ENCODE peak calls at places on chromosomes 5 and 9, in eight cellular contexts. One of them, this sample, is unnamed.
A peak's percentile ranks its signal among the peaks of the same experiment; 100 is the strongest.

GRCh38 chr9:14043491-14043890 is 270.4 kb downstream of the NFIB start:
- DNase-seq in tibial artery: no peak
- DNase-seq in bronchial epithelial cell: peak; percentile 28
- DNase-seq in lower leg skin: no peak
- DNase-seq in epithelial cell of esophagus: peak; percentile 36
- DNase-seq in body of pancreas: no peak
- DNase-seq in AG04450: no peak
- DNase-seq in ascending aorta: no peak
- DNase-seq in this sample: no peak

GRCh38 chr5:88722546-88722945 is 160.4 kb downstream of the MEF2C start:
- DNase-seq in tibial artery: no peak
- DNase-seq in bronchial epithelial cell: no peak
- DNase-seq in lower leg skin: no peak
- DNase-seq in epithelial cell of esophagus: no peak
- DNase-seq in body of pancreas: no peak
- DNase-seq in AG04450: no peak
- DNase-seq in ascending aorta: no peak
- DNase-seq in this sample: no peak

GRCh38 chr9:130265431-130266235 is at the start of gene HMCN2:
- DNase-seq in tibial artery: peak; percentile 24
- DNase-seq in bronchial epithelial cell: no peak
- DNase-seq in lower leg skin: no peak
- DNase-seq in epithelial cell of esophagus: peak; percentile 34
- DNase-seq in body of pancreas: no peak
- DNase-seq in AG04450: no peak
- DNase-seq in ascending aorta: no peak
- DNase-seq in this sample: no peak

GRCh38 chr9:23850242-23851023 is 24.4 kb upstream of the ELAVL2 start:
- DNase-seq in tibial artery: no peak
- DNase-seq in bronchial epithelial cell: no peak
- DNase-seq in lower leg skin: no peak
- DNase-seq in epithelial cell of esophagus: peak; percentile 24
- DNase-seq in body of pancreas: peak; percentile 13
- DNase-seq in AG04450: no peak
- DNase-seq in ascending aorta: no peak
- DNase-seq in this sample: no peak

GRCh38 chr9:98610711-98611110 is 98.0 kb downstream of the GABBR2 start:
- DNase-seq in tibial artery: no peak
- DNase-seq in bronchial epithelial cell: no peak
- DNase-seq in lower leg skin: no peak
- DNase-seq in epithelial cell of esophagus: peak; percentile 27
- DNase-seq in body of pancreas: no peak
- DNase-seq in AG04450: no peak
- DNase-seq in ascending aorta: no peak
- DNase-seq in this sample: no peak

GRCh38 chr5:149611327-149611726 is 30.0 kb downstream of the ARHGEF37 start:
- DNase-seq in tibial artery: no peak
- DNase-seq in bronchial epithelial cell: no peak
- DNase-seq in lower leg skin: no peak
- DNase-seq in epithelial cell of esophagus: no peak
- DNase-seq in body of pancreas: peak; percentile 15
- DNase-seq in AG04450: peak; percentile 83
- DNase-seq in ascending aorta: no peak
- DNase-seq in this sample: no peak

GRCh38 chr9:76873056-76873792 is 32.7 kb downstream of the PRUNE2 start:
- DNase-seq in tibial artery: peak; percentile 48
- DNase-seq in bronchial epithelial cell: no peak
- DNase-seq in lower leg skin: peak; percentile 31
- DNase-seq in epithelial cell of esophagus: no peak
- DNase-seq in body of pancreas: no peak
- DNase-seq in AG04450: no peak
- DNase-seq in ascending aorta: no peak
- DNase-seq in this sample: no peak

GRCh38 chr9:114908104-114908621 is 22.2 kb downstream of the TNFSF8 start:
- DNase-seq in tibial artery: no peak
- DNase-seq in bronchial epithelial cell: peak; percentile 100
- DNase-seq in lower leg skin: no peak
- DNase-seq in epithelial cell of esophagus: peak; percentile 98
- DNase-seq in body of pancreas: peak; percentile 32
- DNase-seq in AG04450: no peak
- DNase-seq in ascending aorta: no peak
- DNase-seq in this sample: no peak

GRCh38 chr9:16023466-16023865 is 470.6 kb downstream of the CCDC171 start:
- DNase-seq in tibial artery: no peak
- DNase-seq in bronchial epithelial cell: no peak
- DNase-seq in lower leg skin: no peak
- DNase-seq in epithelial cell of esophagus: no peak
- DNase-seq in body of pancreas: no peak
- DNase-seq in AG04450: no peak
- DNase-seq in ascending aorta: no peak
- DNase-seq in this sample: no peak

GRCh38 chr5:110973510-110973909 is 98.0 kb upstream of the TSLP start:
- DNase-seq in tibial artery: no peak
- DNase-seq in bronchial epithelial cell: no peak
- DNase-seq in lower leg skin: no peak
- DNase-seq in epithelial cell of esophagus: no peak
- DNase-seq in body of pancreas: no peak
- DNase-seq in AG04450: no peak
- DNase-seq in ascending aorta: no peak
- DNase-seq in this sample: no peak

GRCh38 chr5:136014049-136014516 is 14.7 kb upstream of the TGFBI start:
- DNase-seq in tibial artery: no peak
- DNase-seq in bronchial epithelial cell: peak; percentile 68
- DNase-seq in lower leg skin: no peak
- DNase-seq in epithelial cell of esophagus: peak; percentile 52
- DNase-seq in body of pancreas: no peak
- DNase-seq in AG04450: no peak
- DNase-seq in ascending aorta: no peak
- DNase-seq in this sample: no peak

GRCh38 chr5:60701317-60701988 is 1.5 kb upstream of the DEPDC1B start:
- DNase-seq in tibial artery: no peak
- DNase-seq in bronchial epithelial cell: peak; percentile 30
- DNase-seq in lower leg skin: no peak
- DNase-seq in epithelial cell of esophagus: peak; percentile 48
- DNase-seq in body of pancreas: no peak
- DNase-seq in AG04450: no peak
- DNase-seq in ascending aorta: no peak
- DNase-seq in this sample: no peak

GRCh38 chr9:94096819-94097577 is 12.7 kb downstream of the PTPDC1 start:
- DNase-seq in tibial artery: no peak
- DNase-seq in bronchial epithelial cell: peak; percentile 89
- DNase-seq in lower leg skin: no peak
- DNase-seq in epithelial cell of esophagus: peak; percentile 90
- DNase-seq in body of pancreas: no peak
- DNase-seq in AG04450: no peak
- DNase-seq in ascending aorta: no peak
- DNase-seq in this sample: no peak

GRCh38 chr5:144698454-144698853 is 527.8 kb downstream of the KCTD16 start:
- DNase-seq in tibial artery: no peak
- DNase-seq in bronchial epithelial cell: peak; percentile 3
- DNase-seq in lower leg skin: no peak
- DNase-seq in epithelial cell of esophagus: peak; percentile 24
- DNase-seq in body of pancreas: no peak
- DNase-seq in AG04450: no peak
- DNase-seq in ascending aorta: no peak
- DNase-seq in this sample: no peak

GRCh38 chr9:134476256-134476941 is 150.1 kb downstream of the RXRA start:
- DNase-seq in tibial artery: no peak
- DNase-seq in bronchial epithelial cell: no peak
- DNase-seq in lower leg skin: no peak
- DNase-seq in epithelial cell of esophagus: no peak
- DNase-seq in body of pancreas: no peak
- DNase-seq in AG04450: no peak
- DNase-seq in ascending aorta: no peak
- DNase-seq in this sample: no peak

GRCh38 chr5:52727568-52727967 is 60.1 kb upstream of the ITGA1 start:
- DNase-seq in tibial artery: peak; percentile 23
- DNase-seq in bronchial epithelial cell: peak; percentile 96
- DNase-seq in lower leg skin: peak; percentile 19
- DNase-seq in epithelial cell of esophagus: peak; percentile 93
- DNase-seq in body of pancreas: peak; percentile 11
- DNase-seq in AG04450: no peak
- DNase-seq in ascending aorta: no peak
- DNase-seq in this sample: no peak

GRCh38 chr5:66113160-66113559 is 30.9 kb upstream of the SREK1 start:
- DNase-seq in tibial artery: no peak
- DNase-seq in bronchial epithelial cell: peak; percentile 89
- DNase-seq in lower leg skin: no peak
- DNase-seq in epithelial cell of esophagus: peak; percentile 79
- DNase-seq in body of pancreas: no peak
- DNase-seq in AG04450: no peak
- DNase-seq in ascending aorta: no peak
- DNase-seq in this sample: no peak

GRCh38 chr9:130421802-130422276 is 22.9 kb upstream of the ASS1 start:
- DNase-seq in tibial artery: no peak
- DNase-seq in bronchial epithelial cell: no peak
- DNase-seq in lower leg skin: no peak
- DNase-seq in epithelial cell of esophagus: peak; percentile 38
- DNase-seq in body of pancreas: no peak
- DNase-seq in AG04450: peak; percentile 81
- DNase-seq in ascending aorta: no peak
- DNase-seq in this sample: no peak

GRCh38 chr5:127176769-127177168 is 103.5 kb upstream of the C5orf63 start:
- DNase-seq in tibial artery: no peak
- DNase-seq in bronchial epithelial cell: no peak
- DNase-seq in lower leg skin: no peak
- DNase-seq in epithelial cell of esophagus: no peak
- DNase-seq in body of pancreas: no peak
- DNase-seq in AG04450: no peak
- DNase-seq in ascending aorta: no peak
- DNase-seq in this sample: no peak

GRCh38 chr5:76016258-76016657 is 66.9 kb upstream of the SV2C start:
- DNase-seq in tibial artery: no peak
- DNase-seq in bronchial epithelial cell: no peak
- DNase-seq in lower leg skin: no peak
- DNase-seq in epithelial cell of esophagus: no peak
- DNase-seq in body of pancreas: no peak
- DNase-seq in AG04450: no peak
- DNase-seq in ascending aorta: no peak
- DNase-seq in this sample: no peak

GRCh38 chr5:112849912-112850311 is 11.2 kb upstream of the SRP19 start:
- DNase-seq in tibial artery: no peak
- DNase-seq in bronchial epithelial cell: no peak
- DNase-seq in lower leg skin: no peak
- DNase-seq in epithelial cell of esophagus: no peak
- DNase-seq in body of pancreas: no peak
- DNase-seq in AG04450: no peak
- DNase-seq in ascending aorta: no peak
- DNase-seq in this sample: no peak

GRCh38 chr9:89821081-89821480 is 216.3 kb downstream of the GADD45G start:
- DNase-seq in tibial artery: no peak
- DNase-seq in bronchial epithelial cell: peak; percentile 5
- DNase-seq in lower leg skin: no peak
- DNase-seq in epithelial cell of esophagus: no peak
- DNase-seq in body of pancreas: no peak
- DNase-seq in AG04450: no peak
- DNase-seq in ascending aorta: no peak
- DNase-seq in this sample: no peak

GRCh38 chr9:89815903-89816573 is 211.2 kb downstream of the GADD45G start:
- DNase-seq in tibial artery: no peak
- DNase-seq in bronchial epithelial cell: no peak
- DNase-seq in lower leg skin: no peak
- DNase-seq in epithelial cell of esophagus: no peak
- DNase-seq in body of pancreas: no peak
- DNase-seq in AG04450: no peak
- DNase-seq in ascending aorta: no peak
- DNase-seq in this sample: no peak

GRCh38 chr9:89817186-89817960 is 212.6 kb downstream of the GADD45G start:
- DNase-seq in tibial artery: no peak
- DNase-seq in bronchial epithelial cell: no peak
- DNase-seq in lower leg skin: no peak
- DNase-seq in epithelial cell of esophagus: no peak
- DNase-seq in body of pancreas: no peak
- DNase-seq in AG04450: no peak
- DNase-seq in ascending aorta: no peak
- DNase-seq in this sample: no peak

GRCh38 chr9:89822996-89823395 is 218.2 kb downstream of the GADD45G start:
- DNase-seq in tibial artery: no peak
- DNase-seq in bronchial epithelial cell: no peak
- DNase-seq in lower leg skin: peak; percentile 40
- DNase-seq in epithelial cell of esophagus: no peak
- DNase-seq in body of pancreas: no peak
- DNase-seq in AG04450: no peak
- DNase-seq in ascending aorta: no peak
- DNase-seq in this sample: no peak

DNA sequence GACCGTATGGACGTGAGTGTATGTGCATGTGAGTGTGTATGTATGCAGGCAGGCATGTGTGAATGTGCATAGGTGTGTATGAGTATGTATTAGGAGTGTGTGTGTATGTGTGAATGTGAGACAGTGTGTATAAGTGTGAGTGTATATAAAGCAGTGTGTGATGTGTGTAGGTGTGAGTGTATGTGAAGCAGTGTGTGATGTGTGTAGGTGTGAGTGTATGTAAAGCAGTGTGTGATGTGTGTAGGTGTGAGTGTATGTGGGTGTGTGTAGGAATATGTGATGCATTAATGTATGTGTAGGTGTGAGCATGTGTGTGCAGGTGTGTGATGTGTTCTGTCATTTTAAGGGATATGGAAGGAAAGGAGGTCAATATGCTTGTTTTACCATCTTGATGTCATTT is 215.5 kb downstream of the GADD45G start:
- DNase-seq in tibial artery: no peak
- DNase-seq in bronchial epithelial cell: no peak
- DNase-seq in lower leg skin: no peak
- DNase-seq in epithelial cell of esophagus: no peak
- DNase-seq in body of pancreas: no peak
- DNase-seq in AG04450: no peak
- DNase-seq in ascending aorta: no peak
- DNase-seq in this sample: no peak
- H3K4me3 ChIP-seq in tibial artery: no peak overlapping the region
- H3K4me3 ChIP-seq in bronchial epithelial cell: no peak overlapping the region
- H3K4me3 ChIP-seq in lower leg skin: no peak overlapping the region
- H3K4me3 ChIP-seq in epithelial cell of esophagus: no peak overlapping the region
- H3K4me3 ChIP-seq in body of pancreas: no peak overlapping the region
- H3K4me3 ChIP-seq in AG04450: no peak overlapping the region
- H3K4me3 ChIP-seq in ascending aorta: no peak overlapping the region
- H3K4me3 ChIP-seq in this sample: no peak overlapping the region

GRCh38 chr5:139038618-139039305 is 159.4 kb downstream of the SIL1 start:
- DNase-seq in tibial artery: no peak
- DNase-seq in bronchial epithelial cell: no peak
- DNase-seq in lower leg skin: no peak
- DNase-seq in epithelial cell of esophagus: no peak
- DNase-seq in body of pancreas: no peak
- DNase-seq in AG04450: no peak
- DNase-seq in ascending aorta: no peak
- DNase-seq in this sample: no peak
- TF ChIP-seq CTCF in tibial artery: no peak
- TF ChIP-seq CTCF in bronchial epithelial cell: no peak
- TF ChIP-seq CTCF in lower leg skin: no peak
- TF ChIP-seq CTCF in epithelial cell of esophagus: peak; percentile 15
- TF ChIP-seq CTCF in body of pancreas: no peak
- TF ChIP-seq CTCF in AG04450: no peak
- TF ChIP-seq CTCF in ascending aorta: no peak
- TF ChIP-seq CTCF in this sample: no peak

GRCh38 chr5:73446631-73447233 is 1.8 kb downstream of the FOXD1 start:
- DNase-seq in tibial artery: no peak
- DNase-seq in bronchial epithelial cell: no peak
- DNase-seq in lower leg skin: no peak
- DNase-seq in epithelial cell of esophagus: no peak
- DNase-seq in body of pancreas: no peak
- DNase-seq in AG04450: no peak
- DNase-seq in ascending aorta: no peak
- DNase-seq in this sample: no peak
- H3K4me3 ChIP-seq in tibial artery: peak overlapping the region; percentile 53
- H3K4me3 ChIP-seq in bronchial epithelial cell: peak overlapping the region; percentile 24
- H3K4me3 ChIP-seq in lower leg skin: no peak overlapping the region
- H3K4me3 ChIP-seq in epithelial cell of esophagus: peak overlapping the region; percentile 35
- H3K4me3 ChIP-seq in body of pancreas: no peak overlapping the region
- H3K4me3 ChIP-seq in AG04450: peak overlapping the region; percentile 85
- H3K4me3 ChIP-seq in ascending aorta: peak overlapping the region; percentile 68
- H3K4me3 ChIP-seq in this sample: peak overlapping the region; percentile 38

GRCh38 chr5:72326298-72326649 is 6.1 kb downstream of the PTCD2 start:
- DNase-seq in tibial artery: no peak
- DNase-seq in bronchial epithelial cell: no peak
- DNase-seq in lower leg skin: no peak
- DNase-seq in epithelial cell of esophagus: no peak
- DNase-seq in body of pancreas: no peak
- DNase-seq in AG04450: no peak
- DNase-seq in ascending aorta: no peak
- DNase-seq in this sample: no peak
- TF ChIP-seq CTCF in tibial artery: no peak
- TF ChIP-seq CTCF in bronchial epithelial cell: no peak
- TF ChIP-seq CTCF in lower leg skin: no peak
- TF ChIP-seq CTCF in epithelial cell of esophagus: no peak
- TF ChIP-seq CTCF in body of pancreas: no peak
- TF ChIP-seq CTCF in AG04450: no peak
- TF ChIP-seq CTCF in ascending aorta: no peak
- TF ChIP-seq CTCF in this sample: no peak